ENCODE peak calls at places on chromosome 10, in seven cellular contexts. J, V, O, A, I, E and R are unnamed samples.

GRCh38 chr10:121092341-121093099 is 241.4 kb downstream of the WDR11 start:
- DNase-seq in J (no peak), V (no peak), O (no peak), A (no peak), I (no peak), E (no peak), R (no peak)

GRCh38 chr10:124117879-124118278 is 24.5 kb upstream of the CHST15 start:
- DNase-seq in J (no peak), V (no peak), O (no peak), A (no peak), I (no peak), E (no peak), R (no peak)

GRCh38 chr10:45514283-45515270 is 140.6 kb downstream of the ALOX5 start:
- DNase-seq in J (no peak), V (no peak), O (peak), A (no peak), I (no peak), E (peak), R (no peak)

GRCh38 chr10:22911889-22912762 is 15.7 kb upstream of the ARMC3 start:
- DNase-seq in J (no peak), V (no peak), O (peak), A (no peak), I (no peak), E (no peak), R (peak)

GRCh38 chr10:62584726-62585125 is 210.6 kb downstream of the ZNF365 start:
- DNase-seq in J (no peak), V (no peak), O (no peak), A (no peak), I (no peak), E (no peak), R (no peak)

GRCh38 chr10:77801474-77802238 is 124.9 kb downstream of the DLG5 start:
- DNase-seq in J (no peak), V (no peak), O (no peak), A (no peak), I (peak), E (no peak), R (peak)

GRCh38 chr10:131001438-131001837 is 310.1 kb downstream of the TCERG1L start:
- DNase-seq in J (no peak), V (no peak), O (no peak), A (no peak), I (no peak), E (no peak), R (no peak)

GRCh38 chr10:33334839-33335549 is 527 bp upstream of the NRP1 start:
- DNase-seq in J (peak), V (peak), O (peak), A (peak), I (peak), E (peak), R (peak)

GRCh38 chr10:76244061-76244686 is 812.8 kb downstream of the LRMDA start:
- DNase-seq in J (no peak), V (no peak), O (peak), A (no peak), I (no peak), E (no peak), R (peak)

GRCh38 chr10:77405771-77406241 is 231.8 kb downstream of the KCNMA1 start:
- DNase-seq in J (peak), V (peak), O (peak), A (peak), I (peak), E (peak), R (peak)

GRCh38 chr10:48400850-48401220 is 94.4 kb downstream of the MAPK8 start:
- DNase-seq in J (no peak), V (no peak), O (no peak), A (no peak), I (no peak), E (no peak), R (no peak)

GRCh38 chr10:87861566-87861952 is 1.8 kb downstream of the KLLN start:
- DNase-seq in J (peak), V (peak), O (peak), A (peak), I (peak), E (peak), R (peak)

GRCh38 chr10:133458710-133459453 is 5.1 kb downstream of the SCART1 start:
- DNase-seq in J (peak), V (peak), O (no peak), A (no peak), I (no peak), E (peak), R (no peak)

GRCh38 chr10:77377034-77377433 is 260.6 kb downstream of the KCNMA1 start:
- DNase-seq in J (no peak), V (no peak), O (no peak), A (no peak), I (no peak), E (no peak), R (no peak)

GRCh38 chr10:22635650-22636049 is 78.7 kb downstream of the PIP4K2A start:
- DNase-seq in J (no peak), V (no peak), O (no peak), A (no peak), I (peak), E (no peak), R (no peak)

GRCh38 chr10:543131-543530 is 146.3 kb downstream of the DIP2C start:
- DNase-seq in J (peak), V (no peak), O (peak), A (no peak), I (no peak), E (peak), R (peak)

GRCh38 chr10:26755443-26755903 is 58.0 kb downstream of the PDSS1 start:
- DNase-seq in J (no peak), V (no peak), O (peak), A (peak), I (peak), E (no peak), R (peak)

GRCh38 chr10:88065384-88066049 is 202.1 kb downstream of the PTEN start:
- DNase-seq in J (no peak), V (no peak), O (no peak), A (no peak), I (peak), E (no peak), R (no peak)

GRCh38 chr10:121990015-121990677 is 1.2 kb downstream of the TACC2 start:
- DNase-seq in J (no peak), V (no peak), O (no peak), A (no peak), I (no peak), E (no peak), R (no peak)

GRCh38 chr10:16792675-16793074 is 24.5 kb downstream of the RSU1 start:
- DNase-seq in J (no peak), V (no peak), O (peak), A (no peak), I (no peak), E (no peak), R (peak)

GRCh38 chr10:68897336-68897741 is 3.8 kb upstream of the DDX50 start:
- DNase-seq in J (no peak), V (no peak), O (peak), A (peak), I (peak), E (peak), R (peak)

GRCh38 chr10:91198781-91199180 is 21.7 kb upstream of the PCGF5 start:
- DNase-seq in J (no peak), V (no peak), O (peak), A (peak), I (peak), E (no peak), R (peak)

GRCh38 chr10:69703766-69704191 is 73.7 kb downstream of the FAM241B start:
- DNase-seq in J (no peak), V (no peak), O (peak), A (peak), I (no peak), E (no peak), R (peak)

GRCh38 chr10:91420868-91421267 is 10.7 kb downstream of the HECTD2 start:
- DNase-seq in J (no peak), V (no peak), O (peak), A (no peak), I (no peak), E (no peak), R (peak)

GRCh38 chr10:75508239-75508813 is 76.9 kb downstream of the LRMDA start:
- DNase-seq in J (no peak), V (no peak), O (peak), A (no peak), I (no peak), E (no peak), R (peak)

GRCh38 chr10:14667270-14667669 is 107.4 kb downstream of the FAM107B start:
- DNase-seq in J (no peak), V (no peak), O (no peak), A (no peak), I (no peak), E (no peak), R (no peak)

GRCh38 chr10:74418285-74418872 is 267.4 kb downstream of the ADK start:
- DNase-seq in J (no peak), V (no peak), O (peak), A (no peak), I (no peak), E (peak), R (no peak)

GRCh38 chr10:59907918-59908807 is 1.8 kb upstream of the CCDC6 start:
- DNase-seq in J (peak), V (peak), O (peak), A (peak), I (peak), E (no peak), R (peak)

GRCh38 chr10:73941300-73941699 is 30.4 kb downstream of the PLAU start:
- DNase-seq in J (no peak), V (no peak), O (no peak), A (no peak), I (no peak), E (no peak), R (peak)

GRCh38 chr10:13809447-13809846 is 222.7 kb downstream of the PRPF18 start:
- DNase-seq in J (no peak), V (no peak), O (no peak), A (no peak), I (no peak), E (no peak), R (no peak)

GRCh38 chr10:100826983-100827818 is 81.8 kb downstream of the PAX2 start:
- DNase-seq in J (no peak), V (no peak), O (no peak), A (peak), I (no peak), E (no peak), R (no peak)

GRCh38 chr10:17047908-17048307 is 81.7 kb downstream of the CUBN start:
- DNase-seq in J (no peak), V (no peak), O (no peak), A (no peak), I (no peak), E (no peak), R (no peak)

GRCh38 chr10:7606977-7607404 is 59.8 kb downstream of the ITIH5 start:
- DNase-seq in J (peak), V (no peak), O (peak), A (no peak), I (peak), E (no peak), R (peak)

GRCh38 chr10:8435186-8436055 is 380.9 kb downstream of the GATA3 start:
- DNase-seq in J (no peak), V (no peak), O (no peak), A (no peak), I (no peak), E (no peak), R (no peak)

GRCh38 chr10:35532141-35532540 is 73.0 kb upstream of the GJD4 start:
- DNase-seq in J (no peak), V (no peak), O (no peak), A (no peak), I (no peak), E (no peak), R (peak)

DNA sequence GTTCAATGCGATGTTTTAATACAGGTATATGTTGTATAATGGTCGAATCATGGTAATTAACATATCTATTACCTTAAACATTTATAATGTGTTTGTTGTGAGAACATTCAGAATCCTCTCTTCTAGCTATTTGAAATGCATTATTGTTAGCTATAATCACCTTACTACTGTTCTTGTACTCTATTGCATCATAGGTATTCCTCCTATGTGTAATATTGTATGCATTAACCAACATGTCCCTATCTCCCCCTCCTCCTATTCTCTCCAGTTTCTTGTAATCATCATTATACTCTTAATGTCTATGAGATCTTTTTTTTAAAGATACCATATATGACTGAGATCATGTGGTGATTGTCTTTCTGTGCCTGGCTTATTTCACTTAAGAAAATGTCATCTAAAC is 235.2 kb downstream of the ATRNL1 start:
- DNase-seq in J (no peak), V (no peak), O (no peak), A (no peak), I (no peak), E (no peak), R (no peak)
- TF ChIP-seq CTCF in J (no peak), V (no peak), O (no peak), A (no peak), I (no peak), E (no peak), R (no peak)

DNA sequence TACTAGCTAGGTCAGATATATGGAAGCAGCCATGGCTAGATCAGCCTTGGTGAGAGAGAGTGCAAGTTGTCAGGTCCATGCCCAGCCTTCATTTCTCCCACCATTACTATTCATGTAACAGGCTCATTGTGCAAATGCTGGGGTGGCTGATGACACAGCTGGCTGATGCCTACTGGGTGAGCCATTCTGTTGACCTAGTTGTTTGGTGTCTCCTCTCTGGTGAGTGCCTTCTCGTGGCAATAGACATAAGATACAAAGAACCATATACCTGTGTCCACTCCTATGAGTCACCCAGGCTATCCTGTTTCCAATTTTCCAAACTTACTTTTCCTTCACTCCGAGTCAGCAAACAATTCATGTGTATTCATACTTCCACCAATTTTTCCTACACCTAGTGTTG is 46.0 kb downstream of the ZNF25 start:
- DNase-seq in J (no peak), V (no peak), O (no peak), A (no peak), I (no peak), E (no peak), R (no peak)
- H3K4me3 ChIP-seq in J (no peak), V (no peak), O (no peak), A (no peak), I (no peak), E (no peak), R (no peak)

GRCh38 chr10:63801139-63801538 is 279.9 kb downstream of the REEP3 start:
- DNase-seq in J (no peak), V (no peak), O (no peak), A (no peak), I (no peak), E (no peak), R (no peak)

GRCh38 chr10:63795461-63795860 is 274.3 kb downstream of the REEP3 start:
- DNase-seq in J (no peak), V (no peak), O (no peak), A (no peak), I (no peak), E (no peak), R (no peak)

GRCh38 chr10:63799511-63799910 is 278.3 kb downstream of the REEP3 start:
- DNase-seq in J (no peak), V (no peak), O (no peak), A (no peak), I (no peak), E (no peak), R (no peak)

GRCh38 chr10:63798599-63799498 is 277.6 kb downstream of the REEP3 start:
- DNase-seq in J (peak), V (peak), O (peak), A (no peak), I (no peak), E (no peak), R (peak)
- TF ChIP-seq CTCF in J (no peak), V (no peak), O (no peak), A (no peak), I (no peak), E (no peak), R (peak)

GRCh38 chr10:113024930-113025329 is 74.9 kb downstream of the TCF7L2 start:
- DNase-seq in J (no peak), V (no peak), O (no peak), A (no peak), I (no peak), E (no peak), R (no peak)

GRCh38 chr10:113025487-113025886 is 75.4 kb downstream of the TCF7L2 start:
- DNase-seq in J (no peak), V (no peak), O (no peak), A (no peak), I (no peak), E (no peak), R (no peak)

GRCh38 chr10:113027574-113028392 is 77.7 kb downstream of the TCF7L2 start:
- DNase-seq in J (no peak), V (peak), O (peak), A (no peak), I (no peak), E (no peak), R (peak)

GRCh38 chr10:113027230-113027573 is 77.2 kb downstream of the TCF7L2 start:
- DNase-seq in J (no peak), V (no peak), O (no peak), A (no peak), I (no peak), E (no peak), R (no peak)

DNA sequence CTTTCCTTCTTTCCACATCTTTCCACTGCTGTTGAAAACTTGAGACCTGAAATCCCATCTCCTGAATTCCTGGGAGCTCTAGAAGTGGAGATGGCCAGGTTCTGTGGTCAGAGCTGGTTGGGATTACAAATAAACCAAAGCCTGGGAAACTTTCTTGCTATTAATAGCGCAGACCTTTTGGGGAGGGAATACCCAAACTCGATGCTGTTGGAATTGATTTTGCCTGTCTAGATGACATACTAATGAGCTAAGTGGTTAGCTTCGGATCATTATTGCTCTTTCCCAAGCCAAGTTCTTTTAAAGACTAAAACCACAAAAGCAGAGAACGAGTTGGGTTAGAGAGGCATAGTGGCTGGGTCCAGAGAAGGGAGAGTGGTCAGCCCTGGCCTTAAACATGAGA is 76.6 kb downstream of the TCF7L2 start:
- DNase-seq in J (no peak), V (no peak), O (peak), A (no peak), I (no peak), E (no peak), R (peak)
- H3K4me3 ChIP-seq in J (no peak), V (no peak), O (no peak), A (no peak), I (no peak), E (no peak), R (no peak)

DNA sequence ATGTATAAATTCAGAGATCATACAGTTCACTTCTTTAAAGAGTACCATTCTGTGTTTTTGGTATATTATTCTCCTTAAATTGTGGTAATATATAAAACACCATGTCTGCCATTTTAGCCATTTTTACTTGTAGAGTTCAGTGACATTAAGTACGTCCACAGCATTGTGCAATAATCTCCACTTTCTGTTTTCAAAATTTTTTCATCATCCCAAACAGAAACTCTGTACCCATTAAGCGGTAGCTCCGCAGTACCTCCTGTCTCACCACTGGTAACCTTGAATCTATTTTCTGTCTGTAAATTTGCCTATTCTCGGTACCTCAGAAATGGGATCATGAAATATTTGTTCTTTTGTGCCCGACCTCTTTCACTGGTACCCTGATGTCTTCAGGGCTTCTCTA is 60.3 kb downstream of the CAMK1D start:
- DNase-seq in J (no peak), V (no peak), O (no peak), A (no peak), I (no peak), E (no peak), R (no peak)
- TF ChIP-seq CTCF in J (no peak), V (no peak), O (no peak), A (no peak), I (no peak), E (no peak), R (no peak)

GRCh38 chr10:30219977-30220751 is 128.9 kb downstream of the MTPAP start:
- DNase-seq in J (no peak), V (no peak), O (peak), A (peak), I (peak), E (no peak), R (peak)
- H3K4me3 ChIP-seq in J (no peak), V (no peak), O (no peak), A (no peak), I (no peak), E (peak), R (peak)